ENCODE peak calls at places on chromosomes 1 and 21, in seven cellular contexts. E is glutamatergic neuron; G is glomerular endothelial cell; F is WTC11; J is amniotic stem cell; T is renal cortical epithelial cell; Q is stimulated activated CD4-positive, alpha-beta T cell treated with anti-CD3 and anti-CD28 coated beads, Interleukin-15, amount 100 ng/mL, for 1 hour. V is an unnamed sample.

GRCh38 chr1:63107066-63107465 is 215.3 kb upstream of the FOXD3 start:
- DNase-seq in F (no peak), Q (no peak), G (no peak), E (no peak), J (no peak), T (no peak), V (no peak)

GRCh38 chr1:157484573-157484972 is 67.7 kb downstream of the FCRL5 start:
- DNase-seq in G (no peak), F (no peak), T (no peak), J (no peak), Q (no peak), E (no peak), V (no peak)

GRCh38 chr1:3899776-3900149 is 309 bp downstream of the C1orf174 start:
- DNase-seq in J (no peak), T (no peak), G (no peak), F (peak), Q (no peak), E (peak), V (no peak)

GRCh38 chr1:182051938-182052337 is 9.6 kb downstream of the ZNF648 start:
- DNase-seq in G (no peak), F (no peak), J (no peak), Q (no peak), T (peak), E (no peak), V (no peak)

GRCh38 chr1:165463978-165464377 is 19.1 kb upstream of the RXRG start:
- DNase-seq in G (no peak), T (no peak), J (no peak), Q (no peak), E (no peak), F (no peak), V (no peak)

GRCh38 chr1:86699186-86699585 is 5.2 kb upstream of the SH3GLB1 start:
- DNase-seq in J (no peak), T (no peak), Q (no peak), G (no peak), E (no peak), F (no peak), V (no peak)

GRCh38 chr1:201637282-201638076 is 98.6 kb downstream of the NAV1 start:
- DNase-seq in T (no peak), Q (no peak), F (no peak), J (no peak), G (no peak), E (no peak), V (no peak)

GRCh38 chr21:24705201-24705600 is 902.1 kb downstream of the MRPL39 start:
- DNase-seq in G (no peak), E (no peak), Q (no peak), F (no peak), T (peak), J (no peak), V (no peak)

GRCh38 chr1:203206116-203206687 is 19.7 kb upstream of the CHI3L1 start:
- DNase-seq in T (no peak), G (no peak), E (no peak), Q (no peak), J (no peak), F (no peak), V (no peak)

GRCh38 chr1:185069202-185069601 is 23.8 kb downstream of the RNF2 start:
- DNase-seq in J (no peak), E (no peak), Q (no peak), T (no peak), F (no peak), G (no peak), V (no peak)

GRCh38 chr1:53639251-53639721 is 99.7 kb downstream of the GLIS1 start:
- DNase-seq in E (no peak), T (peak), F (peak), J (no peak), Q (no peak), G (no peak), V (no peak)

GRCh38 chr1:116880952-116881351 is 28.8 kb upstream of the PTGFRN start:
- DNase-seq in T (no peak), E (no peak), G (no peak), F (no peak), J (no peak), Q (no peak), V (no peak)

GRCh38 chr21:39444406-39445145 is 1.0 kb downstream of the LCA5L start:
- DNase-seq in Q (no peak), J (peak), E (no peak), T (peak), F (no peak), G (no peak), V (no peak)

GRCh38 chr1:116724765-116725375 is 29.4 kb upstream of the CD2 start:
- DNase-seq in T (peak), E (peak), Q (peak), G (peak), F (peak), J (peak), V (peak)

GRCh38 chr1:200795151-200795550 is 56.5 kb downstream of the CAMSAP2 start:
- DNase-seq in E (no peak), T (no peak), Q (no peak), G (no peak), F (no peak), J (peak), V (no peak)

GRCh38 chr1:227894306-227894721 is 53.4 kb downstream of the WNT9A start:
- DNase-seq in G (no peak), F (no peak), T (no peak), Q (no peak), J (no peak), E (no peak), V (no peak)

GRCh38 chr1:29503441-29503840 is 267.1 kb downstream of the PTPRU start:
- DNase-seq in Q (no peak), J (no peak), G (no peak), E (peak), F (no peak), T (no peak), V (peak)

GRCh38 chr1:192266645-192267044 is 50.1 kb upstream of the RGS21 start:
- DNase-seq in E (no peak), T (no peak), J (no peak), G (no peak), Q (no peak), F (no peak), V (no peak)

GRCh38 chr1:234600418-234601216 is 9.4 kb downstream of the IRF2BP2 start:
- DNase-seq in F (no peak), E (no peak), G (no peak), T (peak), J (no peak), Q (no peak), V (no peak)

GRCh38 chr1:157199421-157199755 is 61.2 kb upstream of the ETV3 start:
- DNase-seq in Q (no peak), G (no peak), T (no peak), J (no peak), E (no peak), F (no peak), V (no peak)

GRCh38 chr1:154170547-154171221 is 15.8 kb upstream of the NUP210L start:
- DNase-seq in Q (no peak), E (no peak), G (no peak), T (no peak), J (no peak), F (no peak), V (no peak)

GRCh38 chr1:248818505-248819374 is 7.0 kb downstream of the SH3BP5L start:
- DNase-seq in G (no peak), T (no peak), F (no peak), Q (no peak), E (no peak), J (no peak), V (no peak)

GRCh38 chr1:23867542-23867952 is 543 bp downstream of the FUCA1 start:
- DNase-seq in E (no peak), G (no peak), Q (no peak), T (no peak), F (no peak), J (no peak), V (no peak)

GRCh38 chr1:209363112-209363511 is 220.4 kb upstream of the CAMK1G start:
- DNase-seq in Q (no peak), E (no peak), F (no peak), T (no peak), J (no peak), G (no peak), V (no peak)

GRCh38 chr21:45718413-45718812 is 74.9 kb downstream of the PCBP3 start:
- DNase-seq in E (no peak), G (no peak), J (no peak), Q (no peak), T (no peak), F (no peak), V (no peak)

GRCh38 chr1:30656171-30656940 is 67.0 kb downstream of the MATN1 start:
- DNase-seq in E (no peak), Q (no peak), J (no peak), G (no peak), T (no peak), F (no peak), V (no peak)

GRCh38 chr1:91124989-91125417 is 103.2 kb upstream of the ZNF644 start:
- DNase-seq in G (no peak), Q (no peak), E (no peak), T (no peak), F (no peak), J (no peak), V (no peak)

GRCh38 chr1:10211805-10212405 is 1.5 kb downstream of the KIF1B start:
- DNase-seq in G (no peak), E (no peak), F (no peak), T (no peak), Q (no peak), J (no peak), V (no peak)

GRCh38 chr21:38645282-38645681 is 147.0 kb upstream of the ERG start:
- DNase-seq in G (no peak), J (peak), E (no peak), Q (no peak), T (peak), F (no peak), V (no peak)

GRCh38 chr1:170415734-170416372 is 116.1 kb upstream of the GORAB start:
- DNase-seq in F (no peak), T (no peak), G (no peak), Q (no peak), J (no peak), E (no peak), V (peak)

GRCh38 chr1:101311146-101311892 is 74.5 kb downstream of the S1PR1 start:
- DNase-seq in T (no peak), J (no peak), F (no peak), Q (no peak), E (no peak), G (no peak), V (no peak)

GRCh38 chr1:245277276-245277675 is 122.5 kb downstream of the KIF26B start:
- DNase-seq in E (no peak), Q (no peak), F (peak), J (no peak), T (no peak), G (no peak), V (no peak)

GRCh38 chr1:168939131-168939946 is 167.2 kb upstream of the ATP1B1 start:
- DNase-seq in G (no peak), E (no peak), T (peak), J (no peak), F (no peak), Q (no peak), V (no peak)

GRCh38 chr1:18001725-18002124 is 105.9 kb upstream of the IGSF21 start:
- DNase-seq in F (no peak), T (no peak), E (no peak), Q (no peak), G (no peak), J (no peak), V (no peak)

GRCh38 chr1:196546272-196547245 is 61.7 kb downstream of the KCNT2 start:
- DNase-seq in F (no peak), J (no peak), E (no peak), G (no peak), T (peak), Q (no peak), V (no peak)

GRCh38 chr1:157948547-157949152 is 44.8 kb upstream of the KIRREL1 start:
- DNase-seq in J (no peak), F (peak), Q (no peak), E (peak), T (peak), G (no peak), V (no peak)

GRCh38 chr1:234996245-234996757 is 132.3 kb downstream of the TOMM20 start:
- DNase-seq in G (no peak), J (no peak), Q (no peak), T (no peak), E (no peak), F (no peak), V (no peak)